ENCODE peak calls at places on chromosomes 5 and 9, in seven cellular contexts. B is CD8-positive, alpha-beta memory T cell; Y is GM23248; U is PC-3; V is WERI-Rb-1; F is aorta; J is RWPE2. L is an unnamed sample. For H3K9me3, the result is how much of the 10 kb centered on the place peaks cover.

GRCh38 chr5:160508780-160509361 is 87.2 kb downstream of the PTTG1 start:
- DNase-seq in V (peak), Y (peak), J (no peak), F (no peak), U (peak), B (peak), L (peak)

GRCh38 chr9:126326228-126327015 is at the start of gene MVB12B:
- DNase-seq in V (peak), F (peak), U (peak), J (no peak), B (peak), Y (peak), L (no peak)

GRCh38 chr9:111661802-111662491 is 542 bp downstream of the GNG10 start:
- DNase-seq in F (peak), B (peak), Y (peak), V (peak), J (no peak), U (peak), L (no peak)

GRCh38 chr9:82090041-82090440 is 101.5 kb downstream of the SPATA31D1 start:
- DNase-seq in Y (no peak), V (no peak), J (no peak), B (no peak), U (no peak), F (no peak), L (no peak)

GRCh38 chr5:95610546-95610945 is 9.3 kb upstream of the GPR150 start:
- DNase-seq in Y (no peak), B (no peak), U (no peak), J (no peak), V (no peak), F (no peak), L (no peak)

GRCh38 chr5:90131734-90132133 is 277.8 kb downstream of the CETN3 start:
- DNase-seq in V (no peak), Y (no peak), B (no peak), J (no peak), U (no peak), F (no peak), L (no peak)

GRCh38 chr5:28450997-28451396 is 1412.6 kb upstream of the CDH9 start:
- DNase-seq in Y (no peak), U (no peak), V (no peak), F (no peak), B (no peak), J (no peak), L (no peak)

GRCh38 chr5:168020522-168021294 is 270.7 kb upstream of the WWC1 start:
- DNase-seq in U (peak), V (no peak), B (no peak), J (no peak), F (no peak), Y (peak), L (no peak)

GRCh38 chr5:32605766-32606152 is 20.4 kb downstream of the SUB1 start:
- DNase-seq in V (no peak), U (no peak), F (no peak), B (no peak), Y (no peak), J (no peak), L (no peak)

GRCh38 chr9:131049829-131050715 is 41.1 kb downstream of the LAMC3 start:
- DNase-seq in J (no peak), F (no peak), U (no peak), Y (no peak), B (no peak), V (no peak), L (no peak)

GRCh38 chr5:137392261-137392660 is 106.9 kb downstream of the SPOCK1 start:
- DNase-seq in B (no peak), Y (no peak), V (no peak), U (no peak), F (no peak), J (no peak), L (no peak)

GRCh38 chr5:15026944-15027343 is 155.4 kb upstream of the ANKH start:
- DNase-seq in B (no peak), F (no peak), V (no peak), Y (no peak), U (no peak), J (no peak), L (no peak)

GRCh38 chr9:115006660-115007059 is 76.3 kb upstream of the TNFSF8 start:
- DNase-seq in Y (peak), U (peak), F (peak), J (no peak), V (no peak), B (no peak), L (no peak)

GRCh38 chr9:116491659-116492058 is 195.4 kb upstream of the TRIM32 start:
- DNase-seq in Y (peak), B (no peak), U (no peak), V (no peak), F (no peak), J (no peak), L (no peak)

GRCh38 chr5:143205386-143205785 is 198.1 kb downstream of the NR3C1 start:
- DNase-seq in F (peak), J (peak), B (no peak), U (peak), Y (peak), V (no peak), L (no peak)

GRCh38 chr5:115946655-115947054 is 15.6 kb upstream of the LVRN start:
- DNase-seq in F (no peak), V (no peak), B (no peak), J (no peak), Y (peak), U (no peak), L (no peak)

GRCh38 chr5:73388371-73388684 is 60.2 kb downstream of the FOXD1 start:
- DNase-seq in V (peak), F (no peak), Y (peak), J (no peak), B (no peak), U (peak), L (no peak)

GRCh38 chr5:16534280-16534679 is 68.7 kb upstream of the ZNF622 start:
- DNase-seq in B (no peak), J (no peak), U (no peak), V (no peak), Y (no peak), F (no peak), L (no peak)

GRCh38 chr9:81915801-81916505 is 12.3 kb upstream of the SPATA31D4 start:
- DNase-seq in U (no peak), Y (peak), V (no peak), B (no peak), J (no peak), F (no peak), L (no peak)

GRCh38 chr9:121592265-121592664 is 59.2 kb upstream of the DAB2IP start:
- DNase-seq in U (no peak), V (no peak), J (no peak), B (no peak), F (no peak), Y (no peak), L (no peak)

GRCh38 chr5:72241346-72242003 is 78.6 kb downstream of the MRPS27 start:
- DNase-seq in J (no peak), Y (no peak), V (no peak), U (no peak), B (no peak), F (no peak), L (no peak)

GRCh38 chr5:90097082-90097477 is 312.5 kb downstream of the CETN3 start:
- DNase-seq in Y (no peak), J (no peak), V (no peak), F (no peak), B (no peak), U (no peak), L (no peak)

GRCh38 chr5:177403826-177404640 is 3.6 kb upstream of the PFN3 start:
- DNase-seq in U (peak), B (peak), V (peak), J (peak), Y (peak), F (peak), L (no peak)

GRCh38 chr9:126474786-126475485 is 138.8 kb upstream of the LMX1B start:
- DNase-seq in U (no peak), Y (peak), B (no peak), F (peak), V (no peak), J (no peak), L (no peak)

GRCh38 chr9:85925493-85925892 is 15.5 kb upstream of the NAA35 start:
- DNase-seq in J (no peak), U (no peak), Y (no peak), F (no peak), V (no peak), B (no peak), L (no peak)

GRCh38 chr5:10286552-10287227 is 21.0 kb downstream of the CMBL start:
- DNase-seq in B (no peak), F (no peak), J (peak), Y (peak), U (peak), V (no peak), L (no peak)

GRCh38 chr5:133780619-133781280 is 168.4 kb upstream of the FSTL4 start:
- DNase-seq in U (no peak), Y (no peak), J (no peak), V (no peak), F (no peak), B (no peak), L (no peak)

GRCh38 chr9:79254900-79255651 is 316.7 kb upstream of the TLE4 start:
- DNase-seq in J (no peak), U (peak), B (no peak), F (no peak), Y (peak), V (peak), L (peak)

GRCh38 chr9:5389109-5389732 is 48.5 kb downstream of the PLGRKT start:
- DNase-seq in J (no peak), F (no peak), U (peak), V (no peak), Y (peak), B (peak), L (no peak)

GRCh38 chr9:131856105-131856504 is 116.2 kb upstream of the RAPGEF1 start:
- DNase-seq in U (no peak), V (no peak), J (no peak), Y (no peak), B (no peak), F (no peak), L (peak)

GRCh38 chr5:112735702-112736101 is 2.0 kb upstream of the APC start:
- DNase-seq in J (no peak), V (no peak), F (no peak), U (peak), B (no peak), Y (peak), L (no peak)

GRCh38 chr5:18299166-18299565 is 664.9 kb downstream of the TAF11L14 start:
- DNase-seq in V (no peak), Y (no peak), B (no peak), F (no peak), J (no peak), U (no peak), L (no peak)

GRCh38 chr9:113919422-113919821 is 43.3 kb downstream of the ZNF618 start:
- DNase-seq in F (peak), V (no peak), Y (no peak), B (no peak), J (no peak), U (no peak), L (no peak)

GRCh38 chr5:99866740-99867139 is 668.4 kb upstream of the FAM174A start:
- DNase-seq in F (no peak), J (no peak), Y (no peak), B (no peak), V (no peak), U (peak), L (no peak)

GRCh38 chr5:43117092-43117491 is 3.6 kb upstream of the ZNF131 start:
- DNase-seq in F (no peak), J (no peak), Y (no peak), U (no peak), V (no peak), B (no peak), L (no peak)

GRCh38 chr9:87711857-87712800 is 13.8 kb upstream of the CTSL start:
- DNase-seq in V (no peak), B (no peak), U (no peak), F (peak), J (no peak), Y (peak), L (no peak)

DNA sequence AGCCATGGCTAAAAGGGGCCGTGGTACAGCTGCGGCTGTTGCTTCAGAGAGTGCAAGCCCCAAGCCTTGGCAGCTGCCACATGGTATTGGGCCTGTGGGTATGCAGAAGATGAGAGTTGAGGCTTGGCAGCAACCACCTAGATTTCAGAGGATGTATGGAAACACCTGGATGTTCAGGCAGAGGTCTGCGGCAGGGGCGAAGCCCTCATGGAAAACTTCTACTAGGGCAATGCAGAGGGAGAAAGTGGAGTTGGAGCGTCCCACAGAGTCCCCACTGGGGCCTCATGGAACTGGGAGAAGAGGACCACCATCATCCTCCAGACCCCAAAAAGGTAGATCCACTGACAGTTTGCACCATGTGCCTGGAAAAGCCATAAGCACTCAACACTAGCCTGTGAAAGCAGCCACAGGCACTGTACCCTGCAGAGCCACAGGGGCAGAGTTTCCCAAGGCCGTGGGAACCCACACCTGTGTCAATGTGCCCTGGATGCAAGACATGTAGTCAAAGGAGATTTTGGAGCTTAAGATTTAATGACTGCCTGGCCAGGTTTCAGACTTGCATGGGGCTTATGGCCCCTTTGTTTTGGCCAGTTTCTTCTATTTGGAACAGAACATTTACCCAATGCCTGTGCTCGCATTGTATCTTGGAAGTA is 65.9 kb downstream of the DMXL1 start:
- DNase-seq in Y (no peak), U (no peak), J (no peak), F (no peak), B (no peak), V (no peak), L (no peak)
- H3K9me3 ChIP-seq in Y (under half), U (under half), J (under half), F (under half), B (under half), V (under half), L (under half)

GRCh38 chr5:180271205-180271604 is 20.7 kb downstream of the MAPK9 start:
- DNase-seq in U (no peak), F (no peak), J (no peak), Y (no peak), B (no peak), V (no peak), L (no peak)

GRCh38 chr5:180274695-180275094 is 17.2 kb downstream of the MAPK9 start:
- DNase-seq in Y (no peak), U (no peak), J (no peak), B (no peak), F (no peak), V (no peak), L (no peak)
- H3K9me3 ChIP-seq in Y (under half), U (under half), J (under half), B (under half), F (under half), V (under half), L (under half)

GRCh38 chr5:131581710-131582109 is 53.3 kb downstream of the RAPGEF6 start:
- DNase-seq in Y (peak), F (no peak), U (no peak), J (no peak), V (no peak), B (no peak), L (no peak)

GRCh38 chr5:131575660-131576227 is 59.3 kb downstream of the RAPGEF6 start:
- DNase-seq in F (no peak), B (no peak), V (no peak), U (no peak), Y (no peak), J (no peak), L (no peak)

DNA sequence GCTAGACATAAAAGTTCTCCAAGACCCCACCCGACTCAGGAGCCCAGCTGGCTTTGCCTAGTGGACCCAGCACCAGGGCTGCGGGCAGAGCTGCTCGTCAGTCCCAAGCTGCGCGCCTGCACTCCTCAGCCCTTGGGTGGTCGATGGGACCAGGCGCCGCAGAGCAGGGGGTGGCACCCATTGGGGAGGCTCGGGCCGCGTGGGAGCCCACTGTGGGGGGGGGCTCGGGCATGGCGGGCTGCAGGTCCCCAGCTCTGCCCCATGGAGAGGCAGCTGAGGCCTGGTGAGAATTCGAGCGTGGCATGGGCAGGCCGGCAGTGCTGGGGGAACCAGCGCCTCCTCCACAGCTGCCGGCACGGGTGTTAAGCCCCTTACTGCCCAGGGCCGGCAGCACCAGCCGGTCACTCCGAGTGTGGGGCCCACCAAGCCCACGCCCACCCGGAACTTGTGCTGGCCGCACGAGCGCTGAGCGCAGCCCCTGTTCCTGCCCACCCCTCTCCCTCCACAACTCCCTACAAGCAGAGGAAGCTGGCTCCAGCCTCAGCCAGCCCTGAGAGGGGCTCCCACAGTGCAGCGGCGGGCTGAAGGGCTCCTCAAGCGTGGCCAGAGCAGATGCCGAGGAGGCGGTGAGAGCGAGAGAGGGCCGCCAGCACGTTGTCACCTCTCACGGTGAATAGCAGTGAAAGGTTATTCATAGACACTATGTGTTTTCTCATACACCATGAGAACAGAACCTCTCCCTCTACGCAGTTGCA is 54.9 kb downstream of the RAPGEF6 start:
- DNase-seq in B (no peak), V (no peak), J (no peak), Y (no peak), F (no peak), U (no peak), L (no peak)
- H3K9me3 ChIP-seq in B (under half), V (under half), J (under half), Y (under half), F (under half), U (under half), L (under half)

DNA sequence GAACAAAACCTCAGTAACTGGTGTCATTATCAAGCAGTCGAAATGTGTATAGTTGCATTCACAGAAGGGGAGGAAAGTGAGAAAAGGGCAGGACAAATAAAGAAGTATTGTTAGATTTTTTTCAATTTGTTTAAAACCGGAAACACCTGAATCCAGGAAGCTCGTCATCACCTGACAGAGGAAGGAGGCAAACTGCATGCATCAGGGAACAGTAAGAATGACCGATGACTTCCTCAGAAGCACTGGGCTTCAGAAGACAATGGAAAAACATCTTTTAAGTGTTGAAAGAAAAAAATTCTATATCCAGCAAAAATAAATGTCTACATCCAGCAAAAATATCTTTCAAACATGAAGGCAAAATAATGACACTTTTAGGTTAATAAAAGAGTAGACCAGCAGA is 29.5 kb downstream of the PLEKHG4B start:
- DNase-seq in U (no peak), J (no peak), F (no peak), Y (no peak), B (no peak), V (no peak), L (no peak)
- H3K9me3 ChIP-seq in U (under half), J (under half), F (under half), Y (under half), B (under half), V (under half), L (under half)

GRCh38 chr5:141355641-141356040 is 820 bp downstream of the PCDHGA4 start:
- DNase-seq in F (no peak), B (no peak), U (no peak), J (no peak), V (no peak), Y (no peak), L (no peak)

GRCh38 chr5:141351591-141351990 is 1.7 kb downstream of the PCDHGB1 start:
- DNase-seq in Y (no peak), B (no peak), J (no peak), U (no peak), V (no peak), F (no peak), L (no peak)

GRCh38 chr5:141356133-141356532 is 1.3 kb downstream of the PCDHGA4 start:
- DNase-seq in U (no peak), V (no peak), B (no peak), J (no peak), F (no peak), Y (no peak), L (no peak)

GRCh38 chr5:141356950-141357349 is 2.1 kb downstream of the PCDHGA4 start:
- DNase-seq in U (no peak), V (no peak), B (no peak), F (no peak), Y (no peak), J (no peak), L (no peak)

DNA sequence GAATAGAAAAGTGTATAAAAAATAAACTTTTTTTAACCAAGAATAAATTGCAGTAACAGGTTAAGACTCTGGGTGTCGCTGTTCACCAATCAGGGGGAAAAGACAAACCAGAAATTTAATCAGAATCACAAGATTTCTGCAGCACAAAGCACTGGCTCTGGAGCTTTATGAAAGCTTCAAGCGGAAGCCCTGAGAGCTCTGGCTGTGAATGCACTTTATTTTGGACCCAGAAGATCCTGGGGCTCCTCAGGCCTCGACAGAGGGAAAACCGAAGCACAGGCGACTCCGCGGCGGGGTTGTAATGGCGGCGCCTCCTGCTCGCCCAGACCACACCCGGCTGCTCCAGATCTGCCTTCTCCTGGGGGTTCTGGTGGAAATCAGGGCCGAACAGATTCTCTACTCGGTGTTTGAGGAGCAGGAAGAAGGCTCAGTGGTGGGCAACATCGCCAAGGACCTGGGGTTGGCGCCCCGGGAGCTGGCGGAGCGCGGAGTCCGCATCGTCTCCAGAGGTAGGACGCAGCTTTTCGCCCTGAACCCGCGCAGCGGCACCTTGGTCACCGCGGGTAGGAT is at the start of gene PCDHGA4:
- DNase-seq in J (no peak), B (no peak), V (no peak), Y (peak), F (no peak), U (no peak), L (no peak)
- H3K9me3 ChIP-seq in J (under half), B (under half), V (under half), Y (under half), F (under half), U (under half), L (under half)

GRCh38 chr5:84861306-84861705 is 476.6 kb upstream of the EDIL3 start:
- DNase-seq in Y (no peak), F (no peak), U (no peak), V (no peak), B (no peak), J (no peak), L (no peak)
- H3K9me3 ChIP-seq in Y (under half), F (under half), U (under half), V (under half), B (under half), J (under half), L (under half)